ENCODE peak calls at places on chromosomes 4 and X, in seven cellular contexts. C is right atrium auricular region; O is stimulated activated naive CD4-positive, alpha-beta T cell; Z is gastrocnemius medialis; V is activated naive CD4-positive, alpha-beta T cell treated with anti-CD3 and anti-CD28 coated beads, Interleukin-2, amount 10 ng/mL, durations not matched to agents 7 days and 5 days; M is neural crest cell; B is glomerular endothelial cell. G is an unnamed sample.

GRCh38 chrX:144586756-144587155 is 660.5 kb upstream of the SPANXN1 start:
- DNase-seq in C (no peak), O (no peak), Z (no peak), V (no peak), M (no peak), B (no peak), G (no peak)

GRCh38 chrX:50333308-50333707 is 128.7 kb downstream of the CCNB3 start:
- DNase-seq in C (no peak), O (no peak), Z (no peak), V (no peak), M (no peak), B (no peak), G (no peak)

GRCh38 chr4:59598233-59598618 is 1601.9 kb upstream of the ADGRL3 start:
- DNase-seq in C (no peak), O (no peak), Z (no peak), V (no peak), M (no peak), B (no peak), G (no peak)

GRCh38 chr4:16384496-16384895 is 158.2 kb upstream of the TAPT1 start:
- DNase-seq in C (no peak), O (no peak), Z (no peak), V (no peak), M (no peak), B (no peak), G (no peak)

GRCh38 chr4:138056541-138056940 is 185.6 kb downstream of the SLC7A11 start:
- DNase-seq in C (no peak), O (no peak), Z (no peak), V (no peak), M (no peak), B (no peak), G (no peak)

GRCh38 chrX:19888419-19888879 is 1.0 kb upstream of the SH3KBP1 start:
- DNase-seq in C (no peak), O (peak; percentile 30), Z (no peak), V (peak; percentile 54), M (no peak), B (no peak), G (peak; percentile 68)

GRCh38 chr4:2934077-2934812 is 29.0 kb downstream of the NOP14 start:
- DNase-seq in C (peak; percentile 83), O (peak; percentile 19), Z (no peak), V (peak; percentile 68), M (peak; percentile 30), B (no peak), G (peak; percentile 35)

GRCh38 chrX:40644821-40645358 is 2.5 kb downstream of the CXorf38 start:
- DNase-seq in C (peak; percentile 71), O (peak; percentile 39), Z (no peak), V (peak; percentile 68), M (no peak), B (peak; percentile 22), G (peak; percentile 63)

GRCh38 chr4:82560853-82561744 is 689 bp downstream of the TMEM150C start:
- DNase-seq in C (no peak), O (no peak), Z (no peak), V (no peak), M (peak; percentile 16), B (no peak), G (no peak)

G was measured in DND-41.